ENCODE peak calls at places on chromosome 14, in eight cellular contexts. T, O, G, Y, E, V, W and L are unnamed samples. For H3K27me3, the result is how much of the 10 kb centered on the place peaks cover.

GRCh38 chr14:56979961-56980360 is 169.7 kb upstream of the OTX2 start:
- DNase-seq in T (no peak), O (no peak), G (no peak), Y (no peak), E (no peak), V (no peak), W (no peak), L (no peak)

GRCh38 chr14:73269729-73270651 is 32.7 kb downstream of the PAPLN start:
- DNase-seq in T (no peak), O (peak), G (peak), Y (peak), E (peak), V (peak), W (peak), L (peak)

GRCh38 chr14:90796319-90796718 is 19.9 kb downstream of the TTC7B start:
- DNase-seq in T (no peak), O (no peak), G (no peak), Y (no peak), E (peak), V (no peak), W (no peak), L (no peak)

GRCh38 chr14:53953002-53953827 is 3.4 kb downstream of the BMP4 start:
- DNase-seq in T (no peak), O (peak), G (peak), Y (peak), E (peak), V (peak), W (peak), L (peak)

GRCh38 chr14:65745396-65746190 is 333.1 kb downstream of the FUT8 start:
- DNase-seq in T (no peak), O (no peak), G (peak), Y (no peak), E (no peak), V (no peak), W (no peak), L (no peak)

GRCh38 chr14:78181270-78181669 is 11.1 kb downstream of the NRXN3 start:
- DNase-seq in T (no peak), O (no peak), G (peak), Y (no peak), E (no peak), V (no peak), W (no peak), L (no peak)

GRCh38 chr14:60720962-60721330 is 3.2 kb downstream of the SIX4 start:
- DNase-seq in T (no peak), O (no peak), G (peak), Y (no peak), E (no peak), V (no peak), W (no peak), L (no peak)

GRCh38 chr14:97178781-97179180 is 381.6 kb downstream of the VRK1 start:
- DNase-seq in T (no peak), O (no peak), G (no peak), Y (no peak), E (no peak), V (no peak), W (no peak), L (no peak)

GRCh38 chr14:49173765-49174373 is 412.3 kb downstream of the RPS29 start:
- DNase-seq in T (no peak), O (no peak), G (peak), Y (peak), E (no peak), V (peak), W (peak), L (peak)

GRCh38 chr14:97107760-97108159 is 310.6 kb downstream of the VRK1 start:
- DNase-seq in T (no peak), O (no peak), G (no peak), Y (no peak), E (no peak), V (no peak), W (no peak), L (no peak)

GRCh38 chr14:81169711-81170103 is 51.1 kb downstream of the GTF2A1 start:
- DNase-seq in T (no peak), O (peak), G (peak), Y (peak), E (peak), V (peak), W (peak), L (peak)

GRCh38 chr14:93059260-93059659 is 56.5 kb downstream of the ITPK1 start:
- DNase-seq in T (no peak), O (no peak), G (no peak), Y (no peak), E (no peak), V (no peak), W (no peak), L (no peak)

GRCh38 chr14:34571771-34572170 is 32.3 kb upstream of the EAPP start:
- DNase-seq in T (no peak), O (no peak), G (no peak), Y (no peak), E (no peak), V (no peak), W (no peak), L (no peak)

GRCh38 chr14:28412076-28412475 is 354.5 kb upstream of the FOXG1 start:
- DNase-seq in T (no peak), O (no peak), G (no peak), Y (no peak), E (no peak), V (no peak), W (no peak), L (no peak)

GRCh38 chr14:79395061-79395460 is 816.2 kb downstream of the DIO2 start:
- DNase-seq in T (no peak), O (no peak), G (no peak), Y (no peak), E (no peak), V (no peak), W (no peak), L (no peak)

GRCh38 chr14:61643546-61643945 is 51.8 kb upstream of the HIF1A start:
- DNase-seq in T (no peak), O (no peak), G (no peak), Y (no peak), E (no peak), V (no peak), W (no peak), L (no peak)

GRCh38 chr14:93994919-93995682 is 2.0 kb upstream of the CCDC197 start:
- DNase-seq in T (no peak), O (no peak), G (no peak), Y (no peak), E (peak), V (peak), W (peak), L (peak)

GRCh38 chr14:104798300-104799238 is 2.3 kb upstream of the ZBTB42 start:
- DNase-seq in T (no peak), O (no peak), G (no peak), Y (no peak), E (no peak), V (no peak), W (no peak), L (no peak)

GRCh38 chr14:61611880-61612630 is 83.3 kb upstream of the HIF1A start:
- DNase-seq in T (no peak), O (no peak), G (no peak), Y (no peak), E (no peak), V (no peak), W (no peak), L (no peak)

GRCh38 chr14:104797112-104798044 is 1.8 kb upstream of the AKT1 start:
- DNase-seq in T (no peak), O (no peak), G (peak), Y (no peak), E (peak), V (peak), W (peak), L (no peak)

GRCh38 chr14:83520837-83521236 is 1987.2 kb upstream of the SEL1L start:
- DNase-seq in T (no peak), O (no peak), G (no peak), Y (no peak), E (no peak), V (no peak), W (no peak), L (no peak)

GRCh38 chr14:56659964-56660551 is 80.5 kb downstream of the TMEM260 start:
- DNase-seq in T (no peak), O (no peak), G (peak), Y (peak), E (no peak), V (no peak), W (no peak), L (no peak)

GRCh38 chr14:55913324-55914035 is 204.7 kb upstream of the PELI2 start:
- DNase-seq in T (no peak), O (no peak), G (peak), Y (peak), E (peak), V (peak), W (peak), L (no peak)

GRCh38 chr14:67151082-67151666 is 38.1 kb upstream of the GARIN2 start:
- DNase-seq in T (no peak), O (no peak), G (no peak), Y (no peak), E (no peak), V (no peak), W (no peak), L (no peak)

GRCh38 chr14:47674546-47675238 is 713 bp downstream of the MDGA2 start:
- DNase-seq in T (no peak), O (no peak), G (peak), Y (no peak), E (no peak), V (no peak), W (no peak), L (no peak)

GRCh38 chr14:100902295-100902694 is 1.2 kb downstream of the RTL1 start:
- DNase-seq in T (no peak), O (no peak), G (peak), Y (no peak), E (no peak), V (no peak), W (no peak), L (peak)
- H3K4me3 ChIP-seq in T (no peak), O (no peak), G (no peak), Y (no peak), E (no peak), V (no peak), W (no peak), L (no peak)

GRCh38 chr14:36319899-36320209 is 583 bp downstream of the MBIP start:
- DNase-seq in T (no peak), O (no peak), G (no peak), Y (no peak), E (no peak), V (no peak), W (no peak), L (no peak)

GRCh38 chr14:36320210-36321003 is at the start of gene MBIP:
- DNase-seq in T (peak), O (peak), G (peak), Y (peak), E (peak), V (peak), W (peak), L (peak)

GRCh38 chr14:36324897-36325296 is 4.5 kb upstream of the MBIP start:
- DNase-seq in T (no peak), O (no peak), G (no peak), Y (no peak), E (no peak), V (no peak), W (no peak), L (no peak)

DNA sequence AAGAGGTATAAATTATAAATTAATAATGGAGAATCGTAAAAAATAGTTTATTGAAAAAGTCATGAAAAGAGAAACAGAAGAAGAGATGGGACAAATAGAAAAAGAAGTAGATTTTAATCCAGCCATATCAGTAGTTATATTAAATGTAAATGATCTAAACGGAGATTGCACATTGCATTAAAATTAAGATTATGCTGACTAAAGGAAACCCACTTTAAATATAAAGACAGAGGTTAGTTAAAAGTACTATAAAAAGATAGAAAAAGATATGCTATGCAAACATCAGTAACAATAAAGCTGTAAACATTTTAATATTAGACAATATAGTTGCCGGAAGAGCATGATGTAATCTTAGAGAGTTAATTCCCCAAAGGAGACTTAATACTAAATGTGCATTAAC is 5.4 kb upstream of the MBIP start:
- DNase-seq in T (no peak), O (no peak), G (no peak), Y (no peak), E (no peak), V (no peak), W (no peak), L (no peak)
- H3K27me3 ChIP-seq in T (under half), O (under half), G (under half), Y (under half), E (under half), V (under half), W (under half), L (under half)

GRCh38 chr14:23568600-23569310 is 1.2 kb upstream of the AP1G2 start:
- DNase-seq in T (no peak), O (peak), G (peak), Y (no peak), E (no peak), V (no peak), W (no peak), L (no peak)
- TF ChIP-seq CTCF in T (no peak), O (no peak), G (peak), Y (peak), E (peak), V (no peak), W (no peak), L (no peak)

GRCh38 chr14:52355016-52355430 is 40.9 kb downstream of the PTGER2 start:
- DNase-seq in T (no peak), O (no peak), G (peak), Y (no peak), E (no peak), V (no peak), W (no peak), L (no peak)
- H3K4me3 ChIP-seq in T (no peak), O (no peak), G (no peak), Y (no peak), E (no peak), V (no peak), W (no peak), L (no peak)